ENCODE peak calls at places on chromosomes 7 and 10, in six cellular contexts. A, E, L, T, P and N are unnamed samples.

GRCh38 chr7:79452032-79452494 is 1.4 kb downstream of the MAGI2 start:
- DNase-seq in A (no peak), E (peak), L (peak), T (no peak), P (peak), N (peak)

GRCh38 chr10:104092749-104093148 is 7.1 kb upstream of the COL17A1 start:
- DNase-seq in A (no peak), E (no peak), L (no peak), T (no peak), P (no peak), N (no peak)

GRCh38 chr10:3776796-3777571 is 8.0 kb downstream of the KLF6 start:
- DNase-seq in A (no peak), E (no peak), L (no peak), T (peak), P (no peak), N (peak)

GRCh38 chr10:100647928-100648327 is 97.5 kb upstream of the PAX2 start:
- DNase-seq in A (no peak), E (no peak), L (no peak), T (no peak), P (no peak), N (no peak)

GRCh38 chr10:30529373-30529998 is 95.5 kb downstream of the MAP3K8 start:
- DNase-seq in A (peak), E (no peak), L (peak), T (peak), P (no peak), N (peak)

GRCh38 chr10:110651044-110651958 is 7.2 kb downstream of the RBM20 start:
- DNase-seq in A (no peak), E (no peak), L (no peak), T (no peak), P (no peak), N (no peak)

GRCh38 chr7:85287126-85287825 is 100.4 kb upstream of the SEMA3D start:
- DNase-seq in A (no peak), E (no peak), L (no peak), T (no peak), P (no peak), N (no peak)

GRCh38 chr10:6365384-6365783 is 162.7 kb downstream of the PFKFB3 start:
- DNase-seq in A (no peak), E (no peak), L (no peak), T (no peak), P (no peak), N (no peak)

GRCh38 chr10:132377326-132377725 is 19.7 kb upstream of the PWWP2B start:
- DNase-seq in A (no peak), E (no peak), L (peak), T (no peak), P (no peak), N (peak)

GRCh38 chr7:148665211-148665610 is 33.5 kb upstream of the CUL1 start:
- DNase-seq in A (no peak), E (no peak), L (no peak), T (no peak), P (no peak), N (no peak)

GRCh38 chr10:89207181-89207800 is at the start of gene CH25H:
- DNase-seq in A (no peak), E (peak), L (peak), T (peak), P (peak), N (peak)

GRCh38 chr10:10626734-10627133 is 390.9 kb upstream of the CELF2 start:
- DNase-seq in A (no peak), E (no peak), L (no peak), T (no peak), P (no peak), N (no peak)

GRCh38 chr7:157136372-157136771 is 2.4 kb upstream of the UBE3C start:
- DNase-seq in A (no peak), E (peak), L (no peak), T (no peak), P (no peak), N (no peak)